ENCODE peak calls at places on chromosomes 3 and 15, in five cellular contexts. W is GM23338, P is SK-N-SH, L is PC-3, U is neural progenitor cell. O is an unnamed sample.

GRCh38 chr3:128987701-128988100 is 6.2 kb downstream of the CFAP92 start:
- DNase-seq in W (no peak), P (no peak), L (no peak), U (no peak), O (no peak)

GRCh38 chr3:42189071-42189470 is 76.9 kb downstream of the CCK start:
- DNase-seq in W (no peak), P (no peak), L (no peak), U (no peak), O (no peak)

GRCh38 chr3:28467414-28467813 is 118.8 kb upstream of the AZI2 start:
- DNase-seq in W (no peak), P (no peak), L (peak; percentile 22), U (no peak), O (peak; percentile 12)

GRCh38 chr3:142586803-142587406 is 8.4 kb upstream of the ATR start:
- DNase-seq in W (peak; percentile 92), P (peak; percentile 64), L (peak; percentile 93), U (peak; percentile 85), O (peak; percentile 92)

GRCh38 chr15:28953573-28954195 is 67.9 kb downstream of the APBA2 start:
- DNase-seq in W (no peak), P (no peak), L (no peak), U (no peak), O (no peak)

GRCh38 chr3:23017800-23018199 is 185.3 kb upstream of the UBE2E2 start:
- DNase-seq in W (no peak), P (no peak), L (peak; percentile 97), U (no peak), O (peak; percentile 63)

GRCh38 chr15:101091080-101092017 is 160.5 kb downstream of the CHSY1 start:
- DNase-seq in W (no peak), P (no peak), L (no peak), U (no peak), O (peak; percentile 79)

GRCh38 chr3:15636028-15636709 is 34.6 kb downstream of the BTD start:
- DNase-seq in W (no peak), P (no peak), L (peak; percentile 93), U (no peak), O (peak; percentile 97)

GRCh38 chr3:138066383-138066782 is 49.0 kb downstream of the DZIP1L start:
- DNase-seq in W (no peak), P (no peak), L (no peak), U (no peak), O (no peak)

GRCh38 chr3:29494305-29495036 is 213.6 kb downstream of the RBMS3 start:
- DNase-seq in W (no peak), P (peak; percentile 58), L (no peak), U (no peak), O (peak; percentile 58)

GRCh38 chr3:86793786-86794185 is 197.2 kb downstream of the VGLL3 start:
- DNase-seq in W (peak; percentile 21), P (no peak), L (peak; percentile 96), U (peak; percentile 26), O (peak; percentile 94)

GRCh38 chr15:50206020-50206419 is 24.0 kb downstream of the SLC27A2 start:
- DNase-seq in W (no peak), P (no peak), L (no peak), U (no peak), O (no peak)

GRCh38 chr3:194364652-194365434 is 4.7 kb downstream of the LRRC15 start:
- DNase-seq in W (no peak), P (peak; percentile 72), L (no peak), U (no peak), O (peak; percentile 89)

GRCh38 chr3:141878812-141879211 is 2.4 kb downstream of the ATP1B3 start:
- DNase-seq in W (no peak), P (peak; percentile 34), L (no peak), U (no peak), O (peak; percentile 53)

GRCh38 chr3:192928016-192928415 is 10.4 kb upstream of the MB21D2 start:
- DNase-seq in W (no peak), P (no peak), L (no peak), U (no peak), O (no peak)

GRCh38 chr3:16171009-16171408 is 3.5 kb upstream of the GALNT15 start:
- DNase-seq in W (no peak), P (no peak), L (no peak), U (no peak), O (no peak)

GRCh38 chr15:40367038-40367672 is 9.1 kb downstream of the DISP2 start:
- DNase-seq in W (no peak), P (no peak), L (no peak), U (no peak), O (no peak)

GRCh38 chr3:152474585-152474984 is 205.9 kb downstream of the MBNL1 start:
- DNase-seq in W (peak; percentile 75), P (peak; percentile 15), L (peak; percentile 74), U (peak; percentile 59), O (peak; percentile 85)

GRCh38 chr3:78258798-78259197 is 1218.9 kb downstream of the ROBO2 start:
- DNase-seq in W (no peak), P (no peak), L (peak; percentile 25), U (no peak), O (peak; percentile 79)

GRCh38 chr3:107392549-107393165 is 15.4 kb downstream of the CCDC54 start:
- DNase-seq in W (no peak), P (no peak), L (peak; percentile 71), U (no peak), O (peak; percentile 77)

GRCh38 chr3:57234613-57235575 is 7.4 kb downstream of the APPL1 start:
- DNase-seq in W (no peak), P (no peak), L (no peak), U (no peak), O (no peak)

GRCh38 chr15:32736351-32737061 is 18.7 kb downstream of the GREM1 start:
- DNase-seq in W (no peak), P (no peak), L (no peak), U (no peak), O (peak; percentile 53)

GRCh38 chr15:63971904-63972303 is 74.4 kb downstream of the DAPK2 start:
- DNase-seq in W (no peak), P (no peak), L (no peak), U (no peak), O (no peak)

GRCh38 chr3:155075200-155075599 is 4.9 kb upstream of the MME start:
- DNase-seq in W (no peak), P (no peak), L (no peak), U (no peak), O (no peak)

GRCh38 chr3:142216321-142216720 is 9.1 kb downstream of the GK5 start:
- DNase-seq in W (peak; percentile 54), P (no peak), L (no peak), U (peak; percentile 6), O (no peak)

GRCh38 chr15:46277451-46277850 is 642.6 kb downstream of the SQOR start:
- DNase-seq in W (no peak), P (no peak), L (no peak), U (no peak), O (no peak)

GRCh38 chr15:77508541-77509505 is 88.1 kb downstream of the HMG20A start:
- DNase-seq in W (peak; percentile 43), P (no peak), L (no peak), U (no peak), O (peak; percentile 54)

GRCh38 chr3:53811143-53811915 is 34.9 kb downstream of the CHDH start:
- DNase-seq in W (no peak), P (no peak), L (no peak), U (no peak), O (no peak)

GRCh38 chr3:43770426-43771103 is 79.8 kb downstream of the ABHD5 start:
- DNase-seq in W (no peak), P (peak; percentile 85), L (peak; percentile 50), U (no peak), O (peak; percentile 78)
- TF ChIP-seq EZH2phosphoT487 in W (no peak), P (no peak), L (no peak), U (no peak), O (no peak)

GRCh38 chr3:48600711-48601621 is 5.8 kb upstream of the COL7A1 start:
- DNase-seq in W (no peak), P (no peak), L (no peak), U (no peak), O (no peak)
- H3K36me3 ChIP-seq in W (peaks cover 23% of the 10 kb centered on the region), P (peaks cover 61% of the 10 kb centered on the region), L (peaks cover 70% of the 10 kb centered on the region), U (no peaks in the 10 kb centered on the region), O (peaks cover 27% of the 10 kb centered on the region)

GRCh38 chr3:5192568-5193319 is 5.2 kb downstream of the EDEM1 start:
- DNase-seq in W (no peak), P (no peak), L (peak; percentile 37), U (no peak), O (no peak)
- H3F3A ChIP-seq in W (no peaks in the 10 kb centered on the region), P (peaks cover 30% of the 10 kb centered on the region), L (peaks cover 6% of the 10 kb centered on the region), U (no peaks in the 10 kb centered on the region), O (peaks cover 40% of the 10 kb centered on the region)

DNA sequence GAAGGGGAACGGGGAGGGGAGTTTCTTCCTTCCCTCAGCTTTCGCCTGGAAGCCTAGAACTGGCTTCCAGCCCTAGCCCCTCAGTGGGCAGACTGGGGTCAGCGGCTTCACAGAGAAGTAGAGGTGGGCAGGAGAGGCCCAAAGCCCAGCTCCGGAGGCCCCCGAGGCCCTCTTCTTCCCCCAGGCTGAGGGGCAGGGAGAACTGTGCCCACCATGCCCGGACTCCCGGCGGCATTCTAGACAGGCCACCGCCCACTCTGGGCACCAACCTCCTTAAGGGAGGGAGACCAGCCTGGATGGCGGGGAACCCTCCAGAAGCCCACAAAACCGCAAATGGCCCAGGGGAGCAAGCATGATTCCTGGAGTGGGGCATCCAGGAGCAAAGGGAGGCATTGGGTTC is 17.9 kb downstream of the HAPLN3 start:
- DNase-seq in W (no peak), P (no peak), L (no peak), U (no peak), O (no peak)
- TF ChIP-seq EZH2phosphoT487 in W (no peak), P (no peak), L (no peak), U (no peak), O (no peak)

O was measured in GM23248.